ENCODE peak calls at places on chromosomes 16 and 17, in nine cellular contexts. K is GM23248, P is prostate gland, G is HS-5, V is heart right ventricle, Y is HCEC 1CT, O is kidney glomerular epithelial cell, I is H4, R is EH. J is an unnamed sample.
A peak's percentile ranks its signal among the peaks of the same experiment; 100 is the strongest.

GRCh38 chr17:76725580-76726230 is 701 bp downstream of the JMJD6 start:
- DNase-seq in K (peak; percentile 72), P (peak; percentile 74), G (no peak), V (peak; percentile 85), Y (peak; percentile 45), O (no peak), I (peak; percentile 37), R (peak; percentile 67), J (no peak)

GRCh38 chr17:32486701-32487459 is at the start of gene CDK5R1:
- DNase-seq in K (peak; percentile 86), P (peak; percentile 48), G (no peak), V (peak; percentile 65), Y (peak; percentile 74), O (peak; percentile 36), I (peak; percentile 37), R (peak; percentile 73), J (no peak)

GRCh38 chr17:42547698-42548069 is 5.0 kb upstream of the HSD17B1 start:
- DNase-seq in K (no peak), P (no peak), G (no peak), V (no peak), Y (no peak), O (no peak), I (no peak), R (no peak), J (no peak)

GRCh38 chr16:49510676-49511305 is 137.2 kb downstream of the C16orf78 start:
- DNase-seq in K (no peak), P (no peak), G (no peak), V (no peak), Y (no peak), O (no peak), I (no peak), R (no peak), J (no peak)

GRCh38 chr17:10294162-10294561 is 78.6 kb downstream of the MYH13 start:
- DNase-seq in K (no peak), P (no peak), G (no peak), V (no peak), Y (no peak), O (no peak), I (no peak), R (no peak), J (no peak)

GRCh38 chr17:68616334-68616733 is 15.2 kb upstream of the FAM20A start:
- DNase-seq in K (no peak), P (no peak), G (no peak), V (no peak), Y (no peak), O (no peak), I (no peak), R (no peak), J (no peak)

GRCh38 chr16:4409081-4409932 is 7.1 kb downstream of the CORO7 start:
- DNase-seq in K (peak; percentile 35), P (no peak), G (no peak), V (no peak), Y (no peak), O (no peak), I (no peak), R (peak; percentile 27), J (no peak)

GRCh38 chr17:61379457-61380216 is 20.0 kb upstream of the TBX2 start:
- DNase-seq in K (no peak), P (no peak), G (no peak), V (no peak), Y (no peak), O (no peak), I (no peak), R (no peak), J (no peak)

GRCh38 chr17:4665027-4665426 is 23.5 kb upstream of the ALOX15 start:
- DNase-seq in K (peak; percentile 14), P (no peak), G (no peak), V (no peak), Y (no peak), O (no peak), I (no peak), R (no peak), J (no peak)

GRCh38 chr16:2912330-2913199 is 834 bp downstream of the FLYWCH1 start:
- DNase-seq in K (peak; percentile 84), P (no peak), G (no peak), V (peak; percentile 27), Y (peak; percentile 66), O (peak; percentile 21), I (no peak), R (peak; percentile 72), J (no peak)

GRCh38 chr16:47519037-47519436 is 57.9 kb downstream of the PHKB start:
- DNase-seq in K (peak; percentile 34), P (no peak), G (no peak), V (no peak), Y (peak; percentile 23), O (no peak), I (no peak), R (peak; percentile 10), J (no peak)

GRCh38 chr17:5841862-5842261 is 228.3 kb upstream of the WSCD1 start:
- DNase-seq in K (no peak), P (no peak), G (no peak), V (no peak), Y (no peak), O (no peak), I (no peak), R (no peak), J (no peak)

GRCh38 chr17:74176546-74177001 is 26.9 kb upstream of the RPL38 start:
- DNase-seq in K (peak; percentile 78), P (peak; percentile 32), G (peak; percentile 35), V (peak; percentile 51), Y (peak; percentile 43), O (peak; percentile 35), I (peak; percentile 70), R (peak; percentile 61), J (no peak)

GRCh38 chr16:81472391-81472790 is 27.8 kb downstream of the CMIP start:
- DNase-seq in K (no peak), P (no peak), G (no peak), V (no peak), Y (no peak), O (no peak), I (no peak), R (no peak), J (no peak)

GRCh38 chr16:4982056-4982867 is 24.1 kb downstream of the SEC14L5 start:
- DNase-seq in K (no peak), P (no peak), G (no peak), V (peak; percentile 66), Y (no peak), O (no peak), I (no peak), R (no peak), J (no peak)

GRCh38 chr17:46788796-46789195 is 29.7 kb downstream of the WNT3 start:
- DNase-seq in K (no peak), P (no peak), G (no peak), V (no peak), Y (no peak), O (no peak), I (no peak), R (no peak), J (no peak)

GRCh38 chr17:8995711-8996110 is 25.6 kb upstream of the NTN1 start:
- DNase-seq in K (no peak), P (no peak), G (no peak), V (no peak), Y (no peak), O (no peak), I (no peak), R (no peak), J (no peak)

GRCh38 chr16:88834670-88835069 is 22.1 kb downstream of the GALNS start:
- DNase-seq in K (no peak), P (no peak), G (no peak), V (no peak), Y (no peak), O (no peak), I (no peak), R (no peak), J (no peak)

GRCh38 chr17:80422981-80423380 is 8.0 kb downstream of the ENDOV start:
- DNase-seq in K (no peak), P (no peak), G (no peak), V (peak; percentile 27), Y (no peak), O (no peak), I (no peak), R (no peak), J (no peak)

GRCh38 chr16:30413116-30413806 is 5.9 kb downstream of the ZNF771 start:
- DNase-seq in K (no peak), P (no peak), G (no peak), V (no peak), Y (no peak), O (no peak), I (no peak), R (no peak), J (peak; percentile 60)

GRCh38 chr17:55295411-55296170 is 30.8 kb downstream of the HLF start:
- DNase-seq in K (peak; percentile 62), P (peak; percentile 55), G (no peak), V (peak; percentile 42), Y (peak; percentile 31), O (peak; percentile 26), I (peak; percentile 55), R (peak; percentile 53), J (no peak)

GRCh38 chr17:75481194-75482059 is 25.0 kb downstream of the TMEM94 start:
- DNase-seq in K (no peak), P (no peak), G (no peak), V (no peak), Y (no peak), O (no peak), I (no peak), R (no peak), J (no peak)

GRCh38 chr17:48352630-48353029 is 77.4 kb downstream of the SKAP1 start:
- DNase-seq in K (peak; percentile 53), P (no peak), G (no peak), V (no peak), Y (peak; percentile 31), O (peak; percentile 26), I (no peak), R (no peak), J (no peak)

GRCh38 chr16:65740716-65741115 is 618.9 kb upstream of the CDH11 start:
- DNase-seq in K (peak; percentile 44), P (no peak), G (no peak), V (no peak), Y (no peak), O (no peak), I (no peak), R (no peak), J (no peak)

GRCh38 chr16:57815987-57816745 is 13.9 kb upstream of the KIFC3 start:
- DNase-seq in K (peak; percentile 97), P (peak; percentile 97), G (no peak), V (peak; percentile 90), Y (peak; percentile 91), O (peak; percentile 79), I (peak; percentile 91), R (peak; percentile 96), J (peak; percentile 78)

J was measured in epithelial cell of proximal tubule.